ENCODE peak calls at places on chromosomes 4 and X, in six cellular contexts. J is lung; M is naive B cell; N is DMS79; L is effector memory CD4-positive, alpha-beta T cell; T is stimulated activated CD8-positive, alpha-beta memory T cell treated with anti-CD3 and anti-CD28 coated beads, Interleukin-15, amount 100 ng/mL, for 24 hours. Y is an unnamed sample.

GRCh38 chrX:139890991-139891700 is 41.7 kb downstream of the ATP11C start:
- DNase-seq in T (no peak), N (no peak), L (no peak), M (no peak), J (no peak), Y (peak)

GRCh38 chr4:139735381-139736256 is 70.0 kb downstream of the MGST2 start:
- DNase-seq in M (peak), L (no peak), J (no peak), T (no peak), N (no peak), Y (no peak)

GRCh38 chrX:68997911-68998310 is 167.3 kb downstream of the PJA1 start:
- DNase-seq in J (peak), M (no peak), L (no peak), T (no peak), N (no peak), Y (peak)

GRCh38 chrX:1465261-1466231 is 12.8 kb upstream of the ASMTL start:
- DNase-seq in M (no peak), J (peak), N (no peak), L (no peak), T (no peak), Y (no peak)

GRCh38 chr4:148854203-148854602 is 412.0 kb upstream of the NR3C2 start:
- DNase-seq in N (no peak), L (no peak), J (no peak), M (no peak), T (no peak), Y (no peak)

GRCh38 chr4:76755756-76756155 is 142.2 kb downstream of the SOWAHB start:
- DNase-seq in L (no peak), J (no peak), T (no peak), N (no peak), M (no peak), Y (peak)

GRCh38 chr4:153467154-153467896 is 1.2 kb downstream of the TMEM131L start:
- DNase-seq in L (peak), T (no peak), J (peak), M (peak), N (peak), Y (no peak)

GRCh38 chr4:140372607-140373327 is 679 bp upstream of the SCOC start:
- DNase-seq in L (peak), N (peak), T (no peak), M (peak), J (no peak), Y (peak)

GRCh38 chr4:21778702-21779101 is 169.9 kb downstream of the KCNIP4 start:
- DNase-seq in T (no peak), M (no peak), L (no peak), J (no peak), N (no peak), Y (no peak)

GRCh38 chrX:3584415-3584996 is 128.9 kb downstream of the PRKX start:
- DNase-seq in T (no peak), N (no peak), M (no peak), J (no peak), L (no peak), Y (no peak)

GRCh38 chr4:57989430-57989829 is 879.2 kb upstream of the IGFBP7 start:
- DNase-seq in J (no peak), M (no peak), N (no peak), T (no peak), L (no peak), Y (no peak)

GRCh38 chr4:124694306-124694705 is 18.2 kb downstream of the ANKRD50 start:
- DNase-seq in J (no peak), L (no peak), M (no peak), T (no peak), N (no peak), Y (no peak)

GRCh38 chr4:158811704-158812103 is 42.9 kb downstream of the FNIP2 start:
- DNase-seq in J (no peak), L (no peak), T (no peak), N (no peak), M (peak), Y (peak)